ENCODE peak calls at places on chromosome 14, in eight cellular contexts. One of them, this sample, is unnamed.

GRCh38 chr14:23327947-23328744 is 6.9 kb downstream of the PABPN1 start:
- DNase-seq in LNCaP clone FGC: peak
- DNase-seq in B cell: peak
- DNase-seq in foreskin fibroblast: peak
- DNase-seq in spleen: no peak
- DNase-seq in epithelial cell of esophagus: peak
- DNase-seq in endothelial cell: peak
- DNase-seq in GM10248: peak
- DNase-seq in this sample: peak

GRCh38 chr14:94362614-94363133 is 25.7 kb downstream of the SERPINA1 start:
- DNase-seq in LNCaP clone FGC: no peak
- DNase-seq in B cell: no peak
- DNase-seq in foreskin fibroblast: no peak
- DNase-seq in spleen: no peak
- DNase-seq in epithelial cell of esophagus: no peak
- DNase-seq in endothelial cell: no peak
- DNase-seq in GM10248: no peak
- DNase-seq in this sample: no peak

GRCh38 chr14:73465833-73466532 is 7.6 kb upstream of the NUMB start:
- DNase-seq in LNCaP clone FGC: no peak
- DNase-seq in B cell: peak
- DNase-seq in foreskin fibroblast: no peak
- DNase-seq in spleen: no peak
- DNase-seq in epithelial cell of esophagus: no peak
- DNase-seq in endothelial cell: peak
- DNase-seq in GM10248: no peak
- DNase-seq in this sample: no peak

GRCh38 chr14:103495854-103496253 is 26.8 kb downstream of the CKB start:
- DNase-seq in LNCaP clone FGC: no peak
- DNase-seq in B cell: no peak
- DNase-seq in foreskin fibroblast: no peak
- DNase-seq in spleen: no peak
- DNase-seq in epithelial cell of esophagus: no peak
- DNase-seq in endothelial cell: no peak
- DNase-seq in GM10248: no peak
- DNase-seq in this sample: no peak

GRCh38 chr14:68958553-68958952 is 20.5 kb downstream of the ACTN1 start:
- DNase-seq in LNCaP clone FGC: no peak
- DNase-seq in B cell: no peak
- DNase-seq in foreskin fibroblast: no peak
- DNase-seq in spleen: no peak
- DNase-seq in epithelial cell of esophagus: no peak
- DNase-seq in endothelial cell: no peak
- DNase-seq in GM10248: no peak
- DNase-seq in this sample: no peak

GRCh38 chr14:94599656-94600004 is 12.6 kb upstream of the SERPINA3 start:
- DNase-seq in LNCaP clone FGC: no peak
- DNase-seq in B cell: no peak
- DNase-seq in foreskin fibroblast: no peak
- DNase-seq in spleen: peak
- DNase-seq in epithelial cell of esophagus: no peak
- DNase-seq in endothelial cell: no peak
- DNase-seq in GM10248: no peak
- DNase-seq in this sample: no peak

GRCh38 chr14:55129086-55129427 is at the start of gene LGALS3:
- DNase-seq in LNCaP clone FGC: no peak
- DNase-seq in B cell: peak
- DNase-seq in foreskin fibroblast: peak
- DNase-seq in spleen: peak
- DNase-seq in epithelial cell of esophagus: peak
- DNase-seq in endothelial cell: peak
- DNase-seq in GM10248: peak
- DNase-seq in this sample: peak

GRCh38 chr14:105616802-105617192 is 90.4 kb downstream of the TMEM121 start:
- DNase-seq in LNCaP clone FGC: no peak
- DNase-seq in B cell: no peak
- DNase-seq in foreskin fibroblast: no peak
- DNase-seq in spleen: peak
- DNase-seq in epithelial cell of esophagus: no peak
- DNase-seq in endothelial cell: no peak
- DNase-seq in GM10248: no peak
- DNase-seq in this sample: no peak

GRCh38 chr14:36224176-36224575 is 47.7 kb upstream of the PTCSC3 start:
- DNase-seq in LNCaP clone FGC: no peak
- DNase-seq in B cell: no peak
- DNase-seq in foreskin fibroblast: no peak
- DNase-seq in spleen: no peak
- DNase-seq in epithelial cell of esophagus: peak
- DNase-seq in endothelial cell: no peak
- DNase-seq in GM10248: no peak
- DNase-seq in this sample: no peak

GRCh38 chr14:21264025-21264801 is 5.0 kb downstream of the HNRNPC start:
- DNase-seq in LNCaP clone FGC: no peak
- DNase-seq in B cell: no peak
- DNase-seq in foreskin fibroblast: peak
- DNase-seq in spleen: no peak
- DNase-seq in epithelial cell of esophagus: peak
- DNase-seq in endothelial cell: no peak
- DNase-seq in GM10248: peak
- DNase-seq in this sample: peak

GRCh38 chr14:45201908-45202307 is 51.1 kb downstream of the MIS18BP1 start:
- DNase-seq in LNCaP clone FGC: no peak
- DNase-seq in B cell: no peak
- DNase-seq in foreskin fibroblast: no peak
- DNase-seq in spleen: no peak
- DNase-seq in epithelial cell of esophagus: peak
- DNase-seq in endothelial cell: peak
- DNase-seq in GM10248: peak
- DNase-seq in this sample: peak

GRCh38 chr14:90671382-90671781 is 144.8 kb downstream of the TTC7B start:
- DNase-seq in LNCaP clone FGC: no peak
- DNase-seq in B cell: no peak
- DNase-seq in foreskin fibroblast: no peak
- DNase-seq in spleen: no peak
- DNase-seq in epithelial cell of esophagus: no peak
- DNase-seq in endothelial cell: no peak
- DNase-seq in GM10248: peak
- DNase-seq in this sample: no peak

GRCh38 chr14:101636081-101636560 is 74.8 kb downstream of the DIO3 start:
- DNase-seq in LNCaP clone FGC: no peak
- DNase-seq in B cell: no peak
- DNase-seq in foreskin fibroblast: no peak
- DNase-seq in spleen: no peak
- DNase-seq in epithelial cell of esophagus: no peak
- DNase-seq in endothelial cell: no peak
- DNase-seq in GM10248: peak
- DNase-seq in this sample: no peak

GRCh38 chr14:61444215-61444768 is 122.9 kb downstream of the PRKCH start:
- DNase-seq in LNCaP clone FGC: no peak
- DNase-seq in B cell: peak
- DNase-seq in foreskin fibroblast: no peak
- DNase-seq in spleen: peak
- DNase-seq in epithelial cell of esophagus: no peak
- DNase-seq in endothelial cell: no peak
- DNase-seq in GM10248: peak
- DNase-seq in this sample: no peak

GRCh38 chr14:35875296-35875695 is 49.2 kb downstream of the BRMS1L start:
- DNase-seq in LNCaP clone FGC: no peak
- DNase-seq in B cell: no peak
- DNase-seq in foreskin fibroblast: peak
- DNase-seq in spleen: no peak
- DNase-seq in epithelial cell of esophagus: no peak
- DNase-seq in endothelial cell: no peak
- DNase-seq in GM10248: no peak
- DNase-seq in this sample: peak

GRCh38 chr14:92558319-92558718 is 44.7 kb downstream of the RIN3 start:
- DNase-seq in LNCaP clone FGC: no peak
- DNase-seq in B cell: no peak
- DNase-seq in foreskin fibroblast: no peak
- DNase-seq in spleen: no peak
- DNase-seq in epithelial cell of esophagus: no peak
- DNase-seq in endothelial cell: no peak
- DNase-seq in GM10248: no peak
- DNase-seq in this sample: no peak

GRCh38 chr14:36477266-36477665 is 42.8 kb downstream of the NKX2-1 start:
- DNase-seq in LNCaP clone FGC: no peak
- DNase-seq in B cell: no peak
- DNase-seq in foreskin fibroblast: no peak
- DNase-seq in spleen: no peak
- DNase-seq in epithelial cell of esophagus: peak
- DNase-seq in endothelial cell: no peak
- DNase-seq in GM10248: no peak
- DNase-seq in this sample: no peak

DNA sequence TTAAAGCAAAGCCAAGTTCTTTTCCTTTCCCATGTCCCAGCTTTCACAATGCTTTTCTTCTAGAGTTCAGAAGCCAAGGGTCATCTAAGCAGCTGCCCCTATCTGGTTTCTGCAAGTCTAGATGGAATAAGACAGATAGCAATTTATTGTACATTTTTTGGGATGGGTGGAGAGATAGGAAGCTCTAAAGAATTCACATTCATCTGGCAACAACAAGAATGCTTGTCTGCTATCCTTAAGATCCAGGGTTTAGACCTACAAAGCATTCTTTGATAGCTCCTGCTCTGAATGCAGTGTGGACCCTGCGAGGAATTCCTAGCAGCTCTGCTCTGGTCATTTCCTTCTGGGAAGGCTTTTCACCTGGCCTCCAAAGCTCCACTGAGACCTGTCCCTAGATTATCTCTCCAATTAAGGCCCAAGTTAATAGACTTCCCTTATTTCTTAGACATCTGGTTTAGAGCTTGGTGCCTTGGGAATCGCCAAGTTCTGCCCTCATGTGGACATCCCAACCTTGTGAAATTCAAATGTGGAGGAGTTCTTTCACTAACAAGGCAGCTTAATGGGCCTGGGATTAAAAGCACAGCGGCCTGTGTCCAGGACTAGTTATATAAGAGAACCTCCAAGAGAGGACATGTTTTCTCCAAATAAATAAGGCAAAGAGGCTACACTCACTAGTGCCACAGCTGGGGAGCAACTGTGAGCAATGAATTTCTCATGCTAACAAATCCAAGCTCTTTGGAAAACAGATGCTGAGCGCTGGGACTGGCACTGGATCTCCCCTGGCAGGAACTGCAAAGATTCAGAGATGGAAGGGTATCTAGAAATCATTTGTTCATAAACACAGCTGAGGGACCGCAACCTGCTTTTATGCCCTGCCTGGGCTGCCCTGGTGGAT is 384.5 kb upstream of the DDHD1 start:
- DNase-seq in LNCaP clone FGC: no peak
- DNase-seq in B cell: no peak
- DNase-seq in foreskin fibroblast: no peak
- DNase-seq in spleen: no peak
- DNase-seq in epithelial cell of esophagus: peak
- DNase-seq in endothelial cell: no peak
- DNase-seq in GM10248: no peak
- DNase-seq in this sample: peak
- TF ChIP-seq CTCF in LNCaP clone FGC: peak
- TF ChIP-seq CTCF in B cell: no peak
- TF ChIP-seq CTCF in foreskin fibroblast: peak
- TF ChIP-seq CTCF in spleen: no peak
- TF ChIP-seq CTCF in epithelial cell of esophagus: no peak
- TF ChIP-seq CTCF in endothelial cell: no peak
- TF ChIP-seq CTCF in GM10248: no peak
- TF ChIP-seq CTCF in this sample: no peak

DNA sequence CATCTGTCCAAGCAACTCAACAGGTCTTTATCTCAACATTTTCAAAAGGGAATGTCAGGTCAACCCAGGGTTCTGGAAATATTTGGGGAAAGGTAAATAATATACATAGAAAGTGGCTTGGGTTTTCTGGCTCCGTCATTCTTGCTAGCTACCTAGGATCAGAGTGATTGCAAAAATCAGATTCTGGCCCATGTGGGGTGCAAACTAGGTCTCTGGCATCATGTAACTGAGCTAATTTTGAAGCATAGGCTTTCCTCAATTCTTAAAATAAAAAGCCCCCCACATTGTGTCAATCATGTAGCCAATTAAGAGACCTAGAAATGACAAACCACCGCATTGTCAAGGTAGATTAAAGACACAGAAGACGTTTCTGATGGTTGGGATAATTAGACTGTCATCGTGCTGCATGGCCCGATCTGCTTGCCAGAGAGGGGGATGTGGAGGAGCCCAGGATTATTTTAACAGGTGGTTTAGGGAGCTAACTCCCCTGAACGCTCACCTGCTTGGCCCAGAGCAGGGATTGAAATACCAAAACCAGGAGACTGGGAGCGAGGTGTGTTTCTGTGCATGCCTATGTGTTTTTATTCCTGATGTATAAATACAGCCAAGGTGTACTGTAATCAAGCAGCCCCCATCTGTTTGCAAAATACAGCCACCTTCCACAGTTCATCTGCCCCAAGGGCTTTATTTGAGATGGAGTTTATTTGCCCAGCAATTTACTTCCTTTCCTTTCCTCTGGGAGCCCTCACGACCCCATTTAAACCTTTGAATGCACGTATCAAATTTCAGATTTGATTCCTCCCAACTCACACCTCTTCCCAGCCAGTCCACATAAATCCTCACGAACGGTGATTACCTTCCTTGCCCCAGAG is 189.5 kb downstream of the TTC8 start:
- DNase-seq in LNCaP clone FGC: no peak
- DNase-seq in B cell: no peak
- DNase-seq in foreskin fibroblast: no peak
- DNase-seq in spleen: no peak
- DNase-seq in epithelial cell of esophagus: no peak
- DNase-seq in endothelial cell: no peak
- DNase-seq in GM10248: no peak
- DNase-seq in this sample: no peak
- TF ChIP-seq CTCF in LNCaP clone FGC: no peak
- TF ChIP-seq CTCF in B cell: no peak
- TF ChIP-seq CTCF in foreskin fibroblast: no peak
- TF ChIP-seq CTCF in spleen: no peak
- TF ChIP-seq CTCF in epithelial cell of esophagus: no peak
- TF ChIP-seq CTCF in endothelial cell: no peak
- TF ChIP-seq CTCF in GM10248: no peak
- TF ChIP-seq CTCF in this sample: no peak

DNA sequence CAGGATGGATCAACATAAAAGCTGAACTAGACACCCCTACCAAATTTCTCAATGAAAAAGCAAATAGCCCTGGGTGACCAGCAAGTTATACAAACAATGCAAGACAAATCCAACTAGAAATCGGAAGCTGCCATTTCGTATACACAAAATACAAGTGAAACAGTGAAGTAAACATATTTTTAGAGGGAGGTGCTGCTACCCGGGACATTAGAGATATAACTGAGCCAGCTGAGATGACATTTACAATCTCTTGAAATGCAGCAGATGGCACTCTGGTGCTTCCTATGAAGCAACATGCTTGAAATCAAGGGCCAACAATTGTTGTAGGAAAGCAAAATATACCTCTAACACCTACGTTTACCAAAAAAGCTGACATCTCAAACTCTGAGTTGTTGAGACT is 25.5 kb downstream of the BDKRB1 start:
- DNase-seq in LNCaP clone FGC: no peak
- DNase-seq in B cell: no peak
- DNase-seq in foreskin fibroblast: no peak
- DNase-seq in spleen: no peak
- DNase-seq in epithelial cell of esophagus: no peak
- DNase-seq in endothelial cell: no peak
- DNase-seq in GM10248: no peak
- DNase-seq in this sample: no peak
- TF ChIP-seq CTCF in LNCaP clone FGC: peak
- TF ChIP-seq CTCF in B cell: no peak
- TF ChIP-seq CTCF in foreskin fibroblast: no peak
- TF ChIP-seq CTCF in spleen: no peak
- TF ChIP-seq CTCF in epithelial cell of esophagus: peak
- TF ChIP-seq CTCF in endothelial cell: no peak
- TF ChIP-seq CTCF in GM10248: no peak
- TF ChIP-seq CTCF in this sample: no peak

GRCh38 chr14:29800961-29801360 is 126.7 kb downstream of the PRKD1 start:
- DNase-seq in LNCaP clone FGC: no peak
- DNase-seq in B cell: no peak
- DNase-seq in foreskin fibroblast: no peak
- DNase-seq in spleen: no peak
- DNase-seq in epithelial cell of esophagus: no peak
- DNase-seq in endothelial cell: no peak
- DNase-seq in GM10248: no peak
- DNase-seq in this sample: no peak
- TF ChIP-seq CTCF in LNCaP clone FGC: no peak
- TF ChIP-seq CTCF in B cell: no peak
- TF ChIP-seq CTCF in foreskin fibroblast: no peak
- TF ChIP-seq CTCF in spleen: no peak
- TF ChIP-seq CTCF in epithelial cell of esophagus: no peak
- TF ChIP-seq CTCF in endothelial cell: peak
- TF ChIP-seq CTCF in GM10248: no peak
- TF ChIP-seq CTCF in this sample: peak